ENCODE peak calls at places on chromosomes 1 and 21, in seven cellular contexts. K is GM12878, T is SK-N-SH, E is HCT116, G is K562, O is HepG2, U is H1. W is an unnamed sample.
A peak's percentile ranks its signal among the peaks of the same experiment; 100 is the strongest.

GRCh38 chr21:42456457-42456856 is 39.6 kb downstream of the RSPH1 start:
- DNase-seq in O (no peak), U (no peak), E (no peak), G (no peak), K (no peak), T (no peak), W (no peak)

GRCh38 chr21:28069446-28069845 is 923.2 kb downstream of the LTN1 start:
- DNase-seq in E (no peak), O (no peak), G (no peak), K (no peak), T (no peak), U (no peak), W (peak; percentile 70)

GRCh38 chr1:236159704-236160539 is 17.6 kb downstream of the GPR137B start:
- DNase-seq in T (no peak), U (no peak), E (no peak), G (no peak), K (peak; percentile 93), O (peak; percentile 36), W (no peak)

GRCh38 chr1:161266096-161266679 is 7.6 kb downstream of the PCP4L1 start:
- DNase-seq in U (no peak), T (no peak), K (no peak), G (no peak), E (no peak), O (no peak), W (no peak)

GRCh38 chr1:234617135-234617985 is 7.4 kb upstream of the IRF2BP2 start:
- DNase-seq in E (no peak), U (no peak), G (no peak), K (no peak), T (no peak), O (no peak), W (no peak)

GRCh38 chr1:182789138-182790076 is at the start of gene NPL:
- DNase-seq in T (peak; percentile 95), G (peak; percentile 81), U (peak; percentile 87), E (no peak), O (peak; percentile 22), K (peak; percentile 34), W (peak; percentile 66)

GRCh38 chr1:50929376-50929958 is 30.6 kb downstream of the FAF1 start:
- DNase-seq in G (no peak), E (peak; percentile 16), U (no peak), T (peak; percentile 27), O (peak; percentile 47), K (no peak), W (peak; percentile 5)

GRCh38 chr1:205775717-205776056 is 405 bp upstream of the RAB29 start:
- DNase-seq in G (no peak), K (no peak), U (no peak), O (no peak), E (no peak), T (no peak), W (no peak)

GRCh38 chr1:89911186-89911976 is 83.5 kb upstream of the ZNF326 start:
- DNase-seq in K (no peak), O (no peak), U (no peak), E (no peak), T (no peak), G (no peak), W (no peak)

GRCh38 chr1:92820024-92820423 is 11.8 kb upstream of the RPL5 start:
- DNase-seq in K (no peak), O (no peak), T (no peak), U (no peak), G (peak; percentile 43), E (no peak), W (no peak)

GRCh38 chr1:24420547-24420946 is 4.9 kb downstream of the NIPAL3 start:
- DNase-seq in K (no peak), G (no peak), T (no peak), U (no peak), O (no peak), E (no peak), W (no peak)

GRCh38 chr21:45457161-45457831 is 52.3 kb downstream of the COL18A1 start:
- DNase-seq in U (no peak), K (no peak), E (no peak), O (no peak), T (no peak), G (no peak), W (no peak)

GRCh38 chr1:24514946-24515345 is 12.3 kb downstream of the RCAN3 start:
- DNase-seq in T (no peak), G (no peak), O (no peak), E (no peak), U (no peak), K (no peak), W (no peak)

GRCh38 chr21:44914176-44914874 is 6.4 kb downstream of the ITGB2 start:
- DNase-seq in E (no peak), O (peak; percentile 41), U (no peak), T (no peak), G (no peak), K (no peak), W (no peak)

GRCh38 chr1:94737124-94737998 is 82.8 kb upstream of the SLC44A3 start:
- DNase-seq in U (no peak), K (no peak), E (no peak), G (no peak), O (no peak), T (no peak), W (no peak)

GRCh38 chr21:46437511-46437910 is 21.2 kb upstream of the DIP2A start:
- DNase-seq in T (no peak), O (no peak), U (no peak), E (no peak), K (no peak), G (no peak), W (no peak)

GRCh38 chr1:116988908-116989307 is 12.7 kb upstream of the CD101 start:
- DNase-seq in G (no peak), K (no peak), T (no peak), O (no peak), U (no peak), E (no peak), W (no peak)

GRCh38 chr1:15311886-15312285 is 64.9 kb downstream of the FHAD1 start:
- DNase-seq in O (no peak), G (no peak), U (no peak), T (no peak), K (no peak), E (no peak), W (no peak)

GRCh38 chr1:203084588-203085527 is 954 bp downstream of the MYOG start:
- DNase-seq in K (no peak), E (no peak), T (no peak), O (peak; percentile 6), G (peak; percentile 83), U (peak; percentile 92), W (peak; percentile 32)

GRCh38 chr1:149877211-149877946 is 22.0 kb upstream of the BOLA1 start:
- DNase-seq in T (no peak), O (no peak), K (no peak), E (no peak), G (no peak), U (no peak), W (no peak)

GRCh38 chr1:11731719-11732283 is 4.1 kb upstream of the AGTRAP start:
- DNase-seq in O (peak; percentile 13), G (peak; percentile 58), E (no peak), U (peak; percentile 61), T (no peak), K (no peak), W (no peak)

GRCh38 chr1:24872446-24872845 is 57.6 kb downstream of the RUNX3 start:
- DNase-seq in T (no peak), K (no peak), U (no peak), O (no peak), G (no peak), E (no peak), W (no peak)

GRCh38 chr1:38740543-38740942 is 119.0 kb downstream of the RRAGC start:
- DNase-seq in U (no peak), T (no peak), K (no peak), G (no peak), E (no peak), O (no peak), W (no peak)

GRCh38 chr1:166838766-166839599 is at the start of gene POGK:
- DNase-seq in E (peak; percentile 78), U (peak; percentile 84), K (peak; percentile 63), O (peak; percentile 78), T (peak; percentile 97), G (peak; percentile 95), W (peak; percentile 94)
- H3K4me3 ChIP-seq in E (peak within 1 kb of the TSS; percentile 81), U (peak within 1 kb of the TSS; percentile 71), K (peak within 1 kb of the TSS; percentile 96), O (peak within 1 kb of the TSS; percentile 81), T (peak within 1 kb of the TSS; percentile 78), G (peak within 1 kb of the TSS; percentile 58), W (peak within 1 kb of the TSS; percentile 73)

DNA sequence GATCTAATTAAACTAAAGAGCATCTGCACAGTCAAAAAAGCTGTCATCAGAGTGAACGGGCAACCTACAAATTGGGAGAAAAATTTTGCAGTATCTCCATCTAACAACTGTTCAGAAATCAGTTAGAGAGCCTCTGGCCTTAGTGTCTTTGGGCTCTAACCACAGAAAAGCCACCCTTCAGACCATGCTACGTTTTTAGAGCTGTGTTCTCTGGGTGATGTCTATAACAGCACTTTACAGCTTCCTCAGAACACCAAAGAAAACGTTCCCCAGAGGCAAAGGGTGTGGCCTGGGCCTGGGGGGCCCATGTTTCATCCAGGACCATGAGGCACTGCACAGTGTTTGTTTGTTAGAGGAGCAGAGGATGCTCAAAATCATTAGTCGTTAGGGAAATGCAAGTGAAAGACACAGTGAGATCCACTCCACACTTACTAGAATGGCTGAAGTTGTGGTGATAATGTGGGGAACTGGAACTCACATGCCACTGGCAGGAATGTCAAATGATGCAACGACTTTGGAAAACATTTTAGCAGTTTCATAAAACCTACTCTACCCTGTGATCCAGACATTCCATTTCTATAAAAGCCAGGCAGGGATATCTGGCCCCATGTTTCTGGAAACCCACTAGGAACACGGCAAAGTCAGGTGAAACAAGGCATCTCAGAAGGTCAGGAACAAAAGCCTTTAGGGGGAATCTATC is 250.4 kb upstream of the HOOK1 start:
- DNase-seq in G (no peak), U (no peak), T (no peak), K (no peak), O (no peak), E (no peak), W (no peak)
- TF ChIP-seq YY1 in G (no peak), U (no peak), T (no peak), K (no peak), O (no peak), E (no peak), W (no peak)

DNA sequence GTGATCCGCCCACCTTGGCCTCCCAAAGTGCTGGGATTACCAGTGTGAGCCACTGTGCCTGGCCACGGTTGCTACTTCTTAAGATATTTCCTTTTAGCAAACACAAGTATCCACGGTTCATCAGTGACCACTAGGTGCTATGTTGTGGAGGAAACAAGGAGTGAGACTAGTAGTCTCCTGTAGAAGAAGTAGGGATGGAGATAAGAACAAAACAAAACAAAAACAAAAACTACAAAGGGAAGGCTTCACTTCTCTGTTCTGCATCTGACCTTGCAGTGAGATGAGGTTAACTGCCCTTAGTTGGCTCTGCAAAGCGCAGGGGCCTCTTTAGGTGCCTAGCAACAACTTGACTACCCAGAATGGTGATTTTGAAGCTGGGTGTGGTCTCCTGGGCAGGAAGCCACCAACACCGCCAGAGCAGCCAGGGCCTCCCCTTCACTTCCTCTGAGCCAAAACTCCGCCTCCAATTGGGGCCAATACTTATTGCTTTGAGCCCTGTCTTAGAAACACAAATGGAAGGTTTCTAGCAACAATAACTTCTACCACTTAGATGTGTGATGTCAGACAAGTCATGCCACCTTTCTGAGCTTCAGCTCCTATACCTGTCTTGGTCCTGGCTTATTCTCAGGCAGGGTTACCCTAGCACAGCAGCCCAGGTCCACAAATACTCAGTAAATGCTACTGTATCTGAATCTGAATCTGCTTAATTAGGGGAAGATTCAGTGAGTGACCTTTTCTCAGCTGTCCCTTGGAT is 12.7 kb upstream of the CDC42 start:
- DNase-seq in G (peak; percentile 39), T (no peak), K (peak; percentile 97), O (no peak), U (no peak), E (no peak), W (peak; percentile 54)
- H3K4me3 ChIP-seq in G (no peak overlapping the region), T (no peak overlapping the region), K (peak overlapping the region; percentile 33), O (no peak overlapping the region), U (no peak overlapping the region), E (peak overlapping the region; percentile 17), W (no peak overlapping the region)

GRCh38 chr1:66570196-66570595 is 36.2 kb downstream of the SGIP1 start:
- DNase-seq in G (no peak), O (no peak), E (no peak), U (no peak), T (no peak), K (no peak), W (no peak)
- TF ChIP-seq YY1 in G (no peak), O (no peak), E (no peak), U (no peak), T (no peak), K (no peak), W (no peak)